ENCODE peak calls at places on chromosomes 5 and 9, in four cellular contexts. E is H9, V is mesenchymal stem cell, P is IMR-90. F is an unnamed sample.

GRCh38 chr9:95649801-95650213 is 133.0 kb upstream of the PTCH1 start:
- DNase-seq in P (no peak), V (no peak), E (no peak), F (no peak)

GRCh38 chr5:116765441-116765840 is 190.8 kb upstream of the SEMA6A start:
- DNase-seq in E (no peak), P (no peak), V (peak), F (peak)

GRCh38 chr5:83583859-83584258 is 112.3 kb downstream of the VCAN start:
- DNase-seq in V (peak), P (peak), E (no peak), F (no peak)

GRCh38 chr5:84382363-84383295 is 2.1 kb downstream of the EDIL3 start:
- DNase-seq in V (peak), E (peak), P (peak), F (peak)

GRCh38 chr5:73743161-73743560 is 117.2 kb downstream of the ARHGEF28 start:
- DNase-seq in E (no peak), V (no peak), P (no peak), F (no peak)

GRCh38 chr5:14807471-14807870 is 64.1 kb downstream of the ANKH start:
- DNase-seq in P (no peak), V (no peak), E (no peak), F (no peak)

GRCh38 chr5:162068412-162068811 is 839 bp downstream of the GABRG2 start:
- DNase-seq in P (no peak), E (peak), V (peak), F (peak)

GRCh38 chr5:36363101-36363500 is 61.4 kb upstream of the RANBP3L start:
- DNase-seq in E (peak), P (peak), V (peak), F (peak)

GRCh38 chr9:76162751-76163500 is 231.3 kb downstream of the RFK start:
- DNase-seq in E (peak), P (peak), V (peak), F (no peak)

GRCh38 chr5:130321931-130322330 is 417.7 kb downstream of the CHSY3 start:
- DNase-seq in E (no peak), P (no peak), V (no peak), F (no peak)

GRCh38 chr5:176446884-176447537 is 1.2 kb upstream of the FAF2 start:
- DNase-seq in E (peak), V (no peak), P (no peak), F (no peak)

GRCh38 chr5:179187681-179188575 is 127.8 kb downstream of the ZNF354C start:
- DNase-seq in P (no peak), V (no peak), E (no peak), F (no peak)

GRCh38 chr5:40429258-40430111 is 250.2 kb upstream of the PTGER4 start:
- DNase-seq in V (peak), P (peak), E (no peak), F (peak)

GRCh38 chr5:170420809-170421412 is 31.7 kb upstream of the KCNMB1 start:
- DNase-seq in E (peak), V (peak), P (peak), F (peak)

GRCh38 chr9:73151653-73152382 is at the start of gene ANXA1:
- DNase-seq in E (no peak), V (peak), P (peak), F (peak)

GRCh38 chr9:127869310-127870152 is 7.9 kb downstream of the AK1 start:
- DNase-seq in P (peak), E (peak), V (peak), F (peak)

DNA sequence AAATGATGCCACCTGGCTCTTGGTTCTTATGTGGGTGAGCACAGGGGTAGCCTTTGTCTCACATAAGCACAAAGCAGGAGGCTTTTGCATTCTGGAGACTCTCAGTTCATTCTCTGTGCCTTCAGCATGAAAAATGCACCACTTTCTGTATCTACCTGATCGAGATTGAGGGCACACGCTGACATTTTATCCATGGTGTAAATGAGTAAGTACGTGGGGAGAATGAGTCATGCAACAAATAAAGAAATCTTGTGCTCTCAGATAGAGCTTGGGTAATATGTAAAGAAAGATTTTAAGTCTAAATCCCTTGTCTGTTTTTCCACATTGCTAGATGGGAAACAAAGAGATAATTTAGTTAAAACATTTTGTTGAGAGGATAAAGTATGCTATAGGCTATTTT is 607.2 kb upstream of the WWC1 start:
- DNase-seq in V (no peak), E (no peak), P (peak), F (no peak)
- H2BK120ac ChIP-seq in V (no peak), E (no peak), P (no peak), F (no peak)

GRCh38 chr5:89449392-89450148 is 566.6 kb upstream of the MEF2C start:
- DNase-seq in V (no peak), E (no peak), P (no peak), F (no peak)

GRCh38 chr5:89450149-89450538 is 567.2 kb upstream of the MEF2C start:
- DNase-seq in V (no peak), P (no peak), E (no peak), F (no peak)

GRCh38 chr5:89452081-89452480 is 569.1 kb upstream of the MEF2C start:
- DNase-seq in E (no peak), P (no peak), V (no peak), F (no peak)

GRCh38 chr5:89447027-89447426 is 564.0 kb upstream of the MEF2C start:
- DNase-seq in P (no peak), V (no peak), E (no peak), F (no peak)

DNA sequence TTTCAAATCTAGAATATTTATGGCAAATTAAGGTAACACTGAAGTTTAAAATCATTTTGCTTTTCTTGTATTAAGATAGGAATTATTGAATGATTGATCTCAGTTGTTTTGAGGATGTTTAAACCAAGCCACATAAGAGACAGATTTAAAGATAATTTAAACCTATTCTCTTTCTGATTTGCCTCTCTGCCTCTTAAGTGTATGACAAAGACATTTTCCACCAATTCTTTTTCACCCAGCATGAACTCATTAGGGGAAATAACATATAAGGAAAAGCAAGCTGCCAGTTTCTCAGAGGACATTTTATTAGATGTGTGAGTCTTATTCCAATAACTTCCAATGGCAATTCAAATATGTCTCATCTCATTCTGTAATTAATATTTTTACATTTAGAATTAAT is 568.3 kb upstream of the MEF2C start:
- DNase-seq in P (no peak), E (no peak), V (no peak), F (no peak)
- H2AFZ ChIP-seq in P (no peak), E (no peak), V (no peak), F (no peak)

GRCh38 chr5:137815202-137815990 is 52.3 kb upstream of the MYOT start:
- DNase-seq in P (no peak), E (no peak), V (no peak), F (no peak)
- H2AK5ac ChIP-seq in P (no peak), E (no peak), V (no peak), F (no peak)

GRCh38 chr9:86351897-86352296 is 2.3 kb downstream of the TUT7 start:
- DNase-seq in V (no peak), P (no peak), E (no peak), F (no peak)

GRCh38 chr9:86353591-86354047 is 591 bp downstream of the TUT7 start:
- DNase-seq in V (no peak), P (no peak), E (no peak), F (peak)

GRCh38 chr9:86354882-86355399 is 731 bp upstream of the TUT7 start:
- DNase-seq in P (no peak), E (no peak), V (no peak), F (peak)

GRCh38 chr9:86354048-86354881 is at the start of gene TUT7:
- DNase-seq in E (peak), P (peak), V (peak), F (peak)

DNA sequence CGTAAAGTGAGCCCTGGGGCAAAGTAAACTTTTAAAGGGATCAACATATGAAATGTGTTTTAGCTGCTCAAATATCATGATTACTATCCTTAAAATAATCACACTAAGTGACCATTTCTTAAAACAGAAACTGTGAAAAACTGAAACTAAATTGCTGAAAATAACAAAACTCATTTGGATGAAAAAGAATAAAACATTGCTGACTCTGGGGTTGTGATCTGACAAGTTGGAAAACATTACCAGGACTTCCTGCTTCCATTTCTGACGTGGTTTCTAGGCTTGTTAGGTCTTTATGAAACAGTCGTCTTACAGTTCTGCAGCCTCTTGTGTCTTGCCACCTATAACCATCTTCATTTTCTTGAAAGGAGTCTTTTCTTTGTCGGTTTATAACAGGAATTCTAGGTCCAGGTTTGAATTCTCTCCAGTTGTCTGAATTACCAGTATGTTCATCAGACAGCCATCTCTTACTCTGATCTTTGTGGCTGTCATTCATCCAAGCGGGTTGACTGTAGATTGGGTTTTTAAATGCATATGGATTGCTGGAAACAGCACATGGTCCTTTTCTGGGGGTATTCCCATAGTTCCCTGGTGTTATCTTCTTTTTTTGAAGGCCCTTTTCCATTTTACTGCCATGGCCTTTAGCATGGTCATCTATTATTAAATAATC is 1.6 kb downstream of the TUT7 start:
- DNase-seq in P (no peak), E (no peak), V (peak), F (no peak)
- H2BK120ac ChIP-seq in P (no peak), E (no peak), V (no peak), F (no peak)

DNA sequence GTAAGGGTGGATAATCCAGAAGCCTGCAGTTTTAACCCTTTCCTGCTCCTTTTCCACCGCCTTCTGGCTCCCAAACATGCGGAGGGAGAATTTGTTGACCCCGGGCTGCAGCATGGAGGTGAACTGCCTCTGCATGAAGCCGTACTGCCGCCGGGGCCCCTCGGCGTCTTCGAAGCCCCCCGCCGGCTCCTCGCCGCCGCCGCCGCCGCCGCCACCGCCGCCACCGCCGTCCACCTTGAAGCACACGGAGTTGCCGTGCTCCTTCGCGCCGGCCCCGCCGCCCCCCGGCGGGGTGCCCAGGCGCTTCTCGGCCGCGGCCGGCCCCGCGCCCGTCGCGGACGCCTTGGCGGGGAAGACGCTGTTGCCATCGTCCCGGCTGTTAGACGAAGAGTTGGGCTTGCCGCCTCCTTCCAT is 493 bp downstream of the HCN1 start:
- DNase-seq in V (no peak), P (no peak), E (no peak), F (no peak)
- H2AFZ ChIP-seq in V (no peak), P (no peak), E (no peak), F (peak)